ENCODE peak calls at places on chromosomes 6 and 20, in nine cellular contexts. O is germinal center, X is neuronal stem cell, C is stomach, G is HEK293T, K is iPS DF 6.9, T is heart left ventricle, F is psoas muscle, S is right atrium auricular region. A is an unnamed sample.

GRCh38 chr6:149440735-149441662 is 40.9 kb downstream of the SUMO4 start:
- DNase-seq in C (no peak), O (no peak), F (no peak), K (no peak), T (no peak), G (no peak), X (no peak), S (no peak), A (no peak)

GRCh38 chr6:35436071-35436865 is 15.9 kb upstream of the FANCE start:
- DNase-seq in O (no peak), F (no peak), G (no peak), C (no peak), S (no peak), K (no peak), T (no peak), X (no peak), A (no peak)

GRCh38 chr20:57611605-57612311 is 8.5 kb downstream of the ZBP1 start:
- DNase-seq in X (no peak), C (no peak), T (no peak), S (no peak), O (no peak), F (no peak), G (no peak), K (no peak), A (no peak)

GRCh38 chr20:14360386-14360785 is 23.0 kb upstream of the FLRT3 start:
- DNase-seq in C (no peak), G (no peak), X (no peak), O (no peak), F (no peak), S (no peak), K (no peak), T (no peak), A (no peak)

GRCh38 chr6:76701610-76702009 is 629.1 kb upstream of the IMPG1 start:
- DNase-seq in T (no peak), F (no peak), G (no peak), X (no peak), C (no peak), S (no peak), O (no peak), K (no peak), A (no peak)

GRCh38 chr6:89148016-89148750 is 2.3 kb downstream of the PM20D2 start:
- DNase-seq in K (no peak), O (no peak), X (no peak), G (no peak), C (no peak), F (no peak), S (no peak), T (no peak), A (no peak)

GRCh38 chr6:6379573-6379972 is 59.1 kb upstream of the F13A1 start:
- DNase-seq in C (no peak), O (no peak), K (no peak), X (no peak), S (no peak), G (peak), T (no peak), F (no peak), A (no peak)

GRCh38 chr6:170456334-170456733 is 96.8 kb downstream of the PSMB1 start:
- DNase-seq in O (no peak), K (no peak), G (no peak), S (no peak), F (no peak), T (no peak), X (no peak), C (no peak), A (no peak)

GRCh38 chr6:11738681-11739375 is 39.8 kb downstream of the ADTRP start:
- DNase-seq in T (no peak), F (no peak), O (no peak), K (no peak), S (no peak), X (no peak), C (no peak), G (no peak), A (no peak)

GRCh38 chr6:168116975-168117899 is 38.2 kb upstream of the FRMD1 start:
- DNase-seq in X (no peak), T (no peak), C (no peak), G (no peak), S (no peak), F (no peak), O (no peak), K (no peak), A (no peak)

GRCh38 chr6:157699777-157700636 is 123.0 kb upstream of the SNX9 start:
- DNase-seq in K (no peak), F (no peak), S (no peak), X (no peak), T (no peak), C (no peak), G (no peak), O (no peak), A (no peak)